ENCODE peak calls at places on chromosomes 6 and 20, in four cellular contexts. U is spleen, Q is endothelial cell, O is foreskin fibroblast. R is an unnamed sample.

GRCh38 chr6:64817525-64817924 is 889.5 kb downstream of the EYS start:
- DNase-seq in U (no peak), Q (no peak), O (no peak), R (no peak)

GRCh38 chr6:168177492-168177891 is 98.5 kb upstream of the FRMD1 start:
- DNase-seq in U (no peak), Q (no peak), O (no peak), R (no peak)

GRCh38 chr6:133973109-133973971 is 20.3 kb downstream of the TBPL1 start:
- DNase-seq in U (no peak), Q (no peak), O (no peak), R (no peak)

GRCh38 chr6:138428943-138429616 is 25.1 kb downstream of the HEBP2 start:
- DNase-seq in U (no peak), Q (no peak), O (peak), R (no peak)

GRCh38 chr6:69061066-69061465 is 426.0 kb downstream of the ADGRB3 start:
- DNase-seq in U (no peak), Q (no peak), O (no peak), R (no peak)

GRCh38 chr20:53028337-53029007 is 56.3 kb downstream of the TSHZ2 start:
- DNase-seq in U (no peak), Q (no peak), O (no peak), R (no peak)

GRCh38 chr20:46458891-46459750 is 52.7 kb upstream of the ELMO2 start:
- DNase-seq in U (no peak), Q (peak), O (peak), R (no peak)

GRCh38 chr6:45922728-45923351 is 92.8 kb downstream of the CLIC5 start:
- DNase-seq in U (peak), Q (peak), O (peak), R (peak)

GRCh38 chr20:62759981-62760431 is 36.3 kb upstream of the MRGBP start:
- DNase-seq in U (peak), Q (no peak), O (no peak), R (no peak)

GRCh38 chr6:139473239-139473701 is 98.8 kb upstream of the CITED2 start:
- DNase-seq in U (no peak), Q (no peak), O (no peak), R (peak)

GRCh38 chr6:110389689-110390382 is 25.5 kb downstream of the DDO start:
- DNase-seq in U (no peak), Q (peak), O (no peak), R (no peak)

GRCh38 chr20:45343867-45344721 is 4.1 kb downstream of the SDC4 start:
- DNase-seq in U (no peak), Q (no peak), O (peak), R (peak)

GRCh38 chr20:43389231-43389630 is 68.5 kb upstream of the SRSF6 start:
- DNase-seq in U (no peak), Q (no peak), O (no peak), R (no peak)

GRCh38 chr20:43387737-43388136 is 70.0 kb upstream of the SRSF6 start:
- DNase-seq in U (no peak), Q (no peak), O (no peak), R (no peak)

GRCh38 chr20:43388267-43389081 is 69.2 kb upstream of the SRSF6 start:
- DNase-seq in U (no peak), Q (no peak), O (peak), R (no peak)

GRCh38 chr20:43392561-43392960 is 65.1 kb upstream of the SRSF6 start:
- DNase-seq in U (no peak), Q (no peak), O (no peak), R (no peak)

GRCh38 chr20:43389839-43390626 is 67.7 kb upstream of the SRSF6 start:
- DNase-seq in U (no peak), Q (peak), O (no peak), R (no peak)
- TF ChIP-seq CTCF in U (no peak), Q (peak), O (peak), R (no peak)

GRCh38 chr20:1509237-1509636 is 18.0 kb upstream of the SIRPB2 start:
- DNase-seq in U (no peak), Q (peak), O (no peak), R (no peak)
- TF ChIP-seq CTCF in U (peak), Q (peak), O (peak), R (no peak)

GRCh38 chr6:129432738-129433137 is 277.2 kb downstream of the ARHGAP18 start:
- DNase-seq in U (no peak), Q (no peak), O (no peak), R (no peak)
- TF ChIP-seq CTCF in U (no peak), Q (no peak), O (peak), R (no peak)

GRCh38 chr6:16018626-16019025 is 110.3 kb upstream of the MYLIP start:
- DNase-seq in U (no peak), Q (no peak), O (no peak), R (no peak)
- TF ChIP-seq CTCF in U (no peak), Q (no peak), O (no peak), R (no peak)

GRCh38 chr6:30981942-30982772 is 1.4 kb upstream of the MUC21 start:
- DNase-seq in U (no peak), Q (peak), O (peak), R (no peak)
- TF ChIP-seq CTCF in U (no peak), Q (no peak), O (no peak), R (peak)